ENCODE peak calls at places on chromosomes 13 and 19, in seven cellular contexts. One of them, this sample, is unnamed.

GRCh38 chr19:5801796-5802616 is 2.9 kb upstream of the NRTN start:
- DNase-seq in PC-3: no peak
- DNase-seq in hepatocyte: peak
- DNase-seq in WERI-Rb-1: no peak
- DNase-seq in IMR-90: peak
- DNase-seq in pancreas: no peak
- DNase-seq in esophagus squamous epithelium: no peak
- DNase-seq in this sample: no peak

GRCh38 chr19:18969953-18970659 is 29.1 kb upstream of the HOMER3 start:
- DNase-seq in PC-3: no peak
- DNase-seq in hepatocyte: no peak
- DNase-seq in WERI-Rb-1: no peak
- DNase-seq in IMR-90: no peak
- DNase-seq in pancreas: no peak
- DNase-seq in esophagus squamous epithelium: no peak
- DNase-seq in this sample: no peak

GRCh38 chr13:71829542-71829941 is 37.5 kb downstream of the DACH1 start:
- DNase-seq in PC-3: no peak
- DNase-seq in hepatocyte: no peak
- DNase-seq in WERI-Rb-1: no peak
- DNase-seq in IMR-90: no peak
- DNase-seq in pancreas: no peak
- DNase-seq in esophagus squamous epithelium: no peak
- DNase-seq in this sample: no peak

GRCh38 chr19:7751157-7751783 is 3.9 kb upstream of the CD209 start:
- DNase-seq in PC-3: peak
- DNase-seq in hepatocyte: no peak
- DNase-seq in WERI-Rb-1: no peak
- DNase-seq in IMR-90: peak
- DNase-seq in pancreas: no peak
- DNase-seq in esophagus squamous epithelium: no peak
- DNase-seq in this sample: no peak

GRCh38 chr19:11479470-11480080 is 1.3 kb downstream of the ELAVL3 start:
- DNase-seq in PC-3: no peak
- DNase-seq in hepatocyte: peak
- DNase-seq in WERI-Rb-1: peak
- DNase-seq in IMR-90: no peak
- DNase-seq in pancreas: peak
- DNase-seq in esophagus squamous epithelium: no peak
- DNase-seq in this sample: peak

GRCh38 chr19:55300821-55301458 is 17.1 kb downstream of the BRSK1 start:
- DNase-seq in PC-3: no peak
- DNase-seq in hepatocyte: no peak
- DNase-seq in WERI-Rb-1: no peak
- DNase-seq in IMR-90: no peak
- DNase-seq in pancreas: no peak
- DNase-seq in esophagus squamous epithelium: no peak
- DNase-seq in this sample: no peak

GRCh38 chr19:7870571-7871279 is 3.5 kb downstream of the PRR36 start:
- DNase-seq in PC-3: peak
- DNase-seq in hepatocyte: peak
- DNase-seq in WERI-Rb-1: peak
- DNase-seq in IMR-90: no peak
- DNase-seq in pancreas: peak
- DNase-seq in esophagus squamous epithelium: no peak
- DNase-seq in this sample: peak

GRCh38 chr19:14090509-14091085 is at the start of gene SAMD1:
- DNase-seq in PC-3: peak
- DNase-seq in hepatocyte: peak
- DNase-seq in WERI-Rb-1: peak
- DNase-seq in IMR-90: peak
- DNase-seq in pancreas: peak
- DNase-seq in esophagus squamous epithelium: peak
- DNase-seq in this sample: peak

GRCh38 chr13:90918551-90918950 is 428.9 kb upstream of the MIR17HG start:
- DNase-seq in PC-3: peak
- DNase-seq in hepatocyte: peak
- DNase-seq in WERI-Rb-1: no peak
- DNase-seq in IMR-90: peak
- DNase-seq in pancreas: no peak
- DNase-seq in esophagus squamous epithelium: no peak
- DNase-seq in this sample: no peak

GRCh38 chr13:54198911-54199310 is 1170.3 kb downstream of the OLFM4 start:
- DNase-seq in PC-3: no peak
- DNase-seq in hepatocyte: no peak
- DNase-seq in WERI-Rb-1: no peak
- DNase-seq in IMR-90: no peak
- DNase-seq in pancreas: no peak
- DNase-seq in esophagus squamous epithelium: no peak
- DNase-seq in this sample: no peak

GRCh38 chr19:4732680-4733114 is 9.1 kb upstream of the DPP9 start:
- DNase-seq in PC-3: peak
- DNase-seq in hepatocyte: peak
- DNase-seq in WERI-Rb-1: peak
- DNase-seq in IMR-90: peak
- DNase-seq in pancreas: peak
- DNase-seq in esophagus squamous epithelium: no peak
- DNase-seq in this sample: peak

GRCh38 chr13:107138468-107138867 is 570.5 kb upstream of the ARGLU1 start:
- DNase-seq in PC-3: no peak
- DNase-seq in hepatocyte: no peak
- DNase-seq in WERI-Rb-1: peak
- DNase-seq in IMR-90: no peak
- DNase-seq in pancreas: no peak
- DNase-seq in esophagus squamous epithelium: no peak
- DNase-seq in this sample: no peak
- H3K4me3 ChIP-seq in PC-3: no peak
- H3K4me3 ChIP-seq in hepatocyte: no peak
- H3K4me3 ChIP-seq in WERI-Rb-1: no peak
- H3K4me3 ChIP-seq in IMR-90: no peak
- H3K4me3 ChIP-seq in pancreas: no peak
- H3K4me3 ChIP-seq in esophagus squamous epithelium: no peak
- H3K4me3 ChIP-seq in this sample: no peak

GRCh38 chr13:41458939-41459753 is 1.8 kb downstream of the RGCC start:
- DNase-seq in PC-3: peak
- DNase-seq in hepatocyte: peak
- DNase-seq in WERI-Rb-1: peak
- DNase-seq in IMR-90: peak
- DNase-seq in pancreas: no peak
- DNase-seq in esophagus squamous epithelium: peak
- DNase-seq in this sample: peak
- H3K4me3 ChIP-seq in PC-3: peak
- H3K4me3 ChIP-seq in hepatocyte: no peak
- H3K4me3 ChIP-seq in WERI-Rb-1: no peak
- H3K4me3 ChIP-seq in IMR-90: peak
- H3K4me3 ChIP-seq in pancreas: no peak
- H3K4me3 ChIP-seq in esophagus squamous epithelium: peak
- H3K4me3 ChIP-seq in this sample: peak

DNA sequence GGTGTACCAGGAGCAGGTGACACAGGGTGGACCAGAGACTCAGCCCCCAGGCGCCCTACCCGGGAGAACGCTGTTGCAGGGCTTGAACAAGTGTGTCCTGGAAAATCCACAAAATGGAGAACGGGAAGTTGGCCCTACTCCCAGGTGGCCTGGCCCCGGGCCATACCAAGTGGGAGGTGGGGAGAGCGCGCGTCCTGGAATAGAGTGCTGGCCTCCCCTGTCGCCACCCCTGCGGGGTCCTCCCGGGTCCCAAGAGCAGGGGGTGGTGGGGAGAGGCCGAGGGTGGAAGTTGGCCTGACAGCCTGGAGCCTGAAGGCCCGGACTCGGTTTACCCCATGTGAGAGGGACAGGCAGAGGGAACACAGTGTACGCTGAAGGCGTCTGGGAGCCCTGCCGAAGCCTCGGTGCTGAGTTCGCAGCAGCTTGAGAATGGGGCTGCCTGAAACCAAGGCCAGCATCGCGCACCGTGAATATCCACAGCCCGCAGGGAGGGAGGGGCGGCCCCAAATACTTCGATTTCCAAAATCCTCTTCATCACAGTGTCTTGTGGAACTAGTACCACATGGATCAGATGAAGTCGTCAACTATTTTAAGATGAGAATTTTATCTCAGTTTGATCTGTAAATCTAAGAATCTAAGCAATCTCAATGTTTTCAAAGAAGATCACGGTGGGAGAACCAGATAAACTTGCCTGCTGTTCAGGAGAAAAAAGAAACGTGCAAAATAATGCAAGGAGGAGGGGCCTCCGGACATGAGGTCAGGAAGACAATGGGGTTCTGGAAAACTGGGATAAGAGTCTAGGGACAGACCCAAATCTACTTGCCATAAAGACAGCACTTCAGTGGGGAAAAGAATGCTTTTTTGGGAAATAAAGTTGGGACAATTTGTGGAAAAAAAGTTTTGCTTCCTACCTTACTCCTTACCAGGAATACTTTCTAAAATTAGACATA is 10.4 kb upstream of the KLF16 start:
- DNase-seq in PC-3: no peak
- DNase-seq in hepatocyte: no peak
- DNase-seq in WERI-Rb-1: no peak
- DNase-seq in IMR-90: no peak
- DNase-seq in pancreas: peak
- DNase-seq in esophagus squamous epithelium: no peak
- DNase-seq in this sample: no peak
- H3K4me3 ChIP-seq in PC-3: peak
- H3K4me3 ChIP-seq in hepatocyte: no peak
- H3K4me3 ChIP-seq in WERI-Rb-1: no peak
- H3K4me3 ChIP-seq in IMR-90: no peak
- H3K4me3 ChIP-seq in pancreas: peak
- H3K4me3 ChIP-seq in esophagus squamous epithelium: peak
- H3K4me3 ChIP-seq in this sample: no peak

GRCh38 chr13:96426160-96426559 is 336.3 kb downstream of the HS6ST3 start:
- DNase-seq in PC-3: no peak
- DNase-seq in hepatocyte: no peak
- DNase-seq in WERI-Rb-1: no peak
- DNase-seq in IMR-90: no peak
- DNase-seq in pancreas: no peak
- DNase-seq in esophagus squamous epithelium: no peak
- DNase-seq in this sample: no peak

GRCh38 chr13:96428904-96429303 is 339.0 kb downstream of the HS6ST3 start:
- DNase-seq in PC-3: no peak
- DNase-seq in hepatocyte: no peak
- DNase-seq in WERI-Rb-1: no peak
- DNase-seq in IMR-90: no peak
- DNase-seq in pancreas: no peak
- DNase-seq in esophagus squamous epithelium: no peak
- DNase-seq in this sample: no peak

GRCh38 chr13:96431044-96431581 is 341.2 kb downstream of the HS6ST3 start:
- DNase-seq in PC-3: no peak
- DNase-seq in hepatocyte: no peak
- DNase-seq in WERI-Rb-1: no peak
- DNase-seq in IMR-90: no peak
- DNase-seq in pancreas: no peak
- DNase-seq in esophagus squamous epithelium: no peak
- DNase-seq in this sample: no peak
- H3K4me3 ChIP-seq in PC-3: no peak
- H3K4me3 ChIP-seq in hepatocyte: no peak
- H3K4me3 ChIP-seq in WERI-Rb-1: no peak
- H3K4me3 ChIP-seq in IMR-90: no peak
- H3K4me3 ChIP-seq in pancreas: no peak
- H3K4me3 ChIP-seq in esophagus squamous epithelium: no peak
- H3K4me3 ChIP-seq in this sample: no peak

GRCh38 chr13:113726961-113727411 is 32.0 kb upstream of the TMEM255B start:
- DNase-seq in PC-3: peak
- DNase-seq in hepatocyte: no peak
- DNase-seq in WERI-Rb-1: peak
- DNase-seq in IMR-90: peak
- DNase-seq in pancreas: peak
- DNase-seq in esophagus squamous epithelium: no peak
- DNase-seq in this sample: no peak

GRCh38 chr13:113723400-113724015 is 35.5 kb upstream of the TMEM255B start:
- DNase-seq in PC-3: no peak
- DNase-seq in hepatocyte: no peak
- DNase-seq in WERI-Rb-1: no peak
- DNase-seq in IMR-90: no peak
- DNase-seq in pancreas: no peak
- DNase-seq in esophagus squamous epithelium: no peak
- DNase-seq in this sample: no peak

GRCh38 chr13:113724780-113725315 is 34.2 kb upstream of the TMEM255B start:
- DNase-seq in PC-3: peak
- DNase-seq in hepatocyte: peak
- DNase-seq in WERI-Rb-1: peak
- DNase-seq in IMR-90: peak
- DNase-seq in pancreas: peak
- DNase-seq in esophagus squamous epithelium: peak
- DNase-seq in this sample: peak

GRCh38 chr13:113722921-113723320 is 36.1 kb upstream of the TMEM255B start:
- DNase-seq in PC-3: no peak
- DNase-seq in hepatocyte: no peak
- DNase-seq in WERI-Rb-1: no peak
- DNase-seq in IMR-90: no peak
- DNase-seq in pancreas: no peak
- DNase-seq in esophagus squamous epithelium: no peak
- DNase-seq in this sample: no peak

GRCh38 chr13:113724016-113724758 is 34.8 kb upstream of the TMEM255B start:
- DNase-seq in PC-3: no peak
- DNase-seq in hepatocyte: no peak
- DNase-seq in WERI-Rb-1: peak
- DNase-seq in IMR-90: no peak
- DNase-seq in pancreas: peak
- DNase-seq in esophagus squamous epithelium: no peak
- DNase-seq in this sample: no peak
- H3K4me3 ChIP-seq in PC-3: peak
- H3K4me3 ChIP-seq in hepatocyte: peak
- H3K4me3 ChIP-seq in WERI-Rb-1: peak
- H3K4me3 ChIP-seq in IMR-90: no peak
- H3K4me3 ChIP-seq in pancreas: peak
- H3K4me3 ChIP-seq in esophagus squamous epithelium: peak
- H3K4me3 ChIP-seq in this sample: peak

DNA sequence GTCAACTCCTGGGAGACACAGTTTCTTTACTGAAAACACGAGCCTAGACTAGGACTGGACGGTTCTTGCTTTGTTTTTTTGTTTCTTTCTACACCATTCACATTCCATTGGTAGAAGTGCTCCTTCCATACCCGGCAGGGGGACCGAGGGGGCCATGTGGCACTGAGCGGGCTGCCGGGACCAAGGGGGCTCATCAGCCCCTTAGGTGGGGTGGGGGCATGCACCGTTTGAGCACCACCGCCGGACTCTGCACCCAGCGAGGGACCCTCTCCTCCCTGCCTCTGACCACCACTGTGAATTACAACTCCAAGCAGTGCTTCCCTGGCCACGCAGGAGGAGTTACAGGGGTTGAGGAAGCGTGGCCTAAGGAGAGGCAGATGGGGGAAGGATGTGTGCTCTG is 15.0 kb upstream of the CFAP97D2 start:
- DNase-seq in PC-3: no peak
- DNase-seq in hepatocyte: no peak
- DNase-seq in WERI-Rb-1: no peak
- DNase-seq in IMR-90: no peak
- DNase-seq in pancreas: no peak
- DNase-seq in esophagus squamous epithelium: no peak
- DNase-seq in this sample: no peak
- H3K4me3 ChIP-seq in PC-3: no peak
- H3K4me3 ChIP-seq in hepatocyte: no peak
- H3K4me3 ChIP-seq in WERI-Rb-1: no peak
- H3K4me3 ChIP-seq in IMR-90: no peak
- H3K4me3 ChIP-seq in pancreas: no peak
- H3K4me3 ChIP-seq in esophagus squamous epithelium: no peak
- H3K4me3 ChIP-seq in this sample: no peak

This sample was measured in transverse colon.